ENCODE peak calls at places on chromosomes 6 and 20, in five cellular contexts. One of them, this sample, is unnamed.

GRCh38 chr6:24052632-24053031 is 73.4 kb upstream of the NRSN1 start:
- DNase-seq in astrocyte of the spinal cord: no peak
- DNase-seq in GM12891: no peak
- DNase-seq in GM23248: peak; percentile 4
- DNase-seq in left lung: no peak
- DNase-seq in this sample: no peak

GRCh38 chr6:38499697-38500096 is 140.0 kb downstream of the BTBD9 start:
- DNase-seq in GM12891: no peak
- DNase-seq in astrocyte of the spinal cord: no peak
- DNase-seq in GM23248: peak; percentile 26
- DNase-seq in left lung: no peak
- DNase-seq in this sample: no peak

GRCh38 chr6:12987783-12988182 is 271.2 kb downstream of the PHACTR1 start:
- DNase-seq in GM23248: no peak
- DNase-seq in astrocyte of the spinal cord: no peak
- DNase-seq in GM12891: no peak
- DNase-seq in left lung: no peak
- DNase-seq in this sample: no peak

GRCh38 chr6:125942677-125943527 is 13.7 kb upstream of the HINT3 start:
- DNase-seq in GM23248: peak; percentile 14
- DNase-seq in astrocyte of the spinal cord: no peak
- DNase-seq in left lung: no peak
- DNase-seq in GM12891: no peak
- DNase-seq in this sample: no peak

GRCh38 chr6:30258204-30258603 is 45.0 kb upstream of the TRIM26 start:
- DNase-seq in GM23248: no peak
- DNase-seq in astrocyte of the spinal cord: no peak
- DNase-seq in GM12891: no peak
- DNase-seq in left lung: no peak
- DNase-seq in this sample: no peak

GRCh38 chr20:22795897-22796296 is 211.5 kb upstream of the FOXA2 start:
- DNase-seq in GM12891: no peak
- DNase-seq in left lung: no peak
- DNase-seq in astrocyte of the spinal cord: peak; percentile 92
- DNase-seq in GM23248: peak; percentile 89
- DNase-seq in this sample: no peak

GRCh38 chr6:143677891-143678737 is at the start of gene PHACTR2:
- DNase-seq in astrocyte of the spinal cord: peak; percentile 84
- DNase-seq in left lung: peak; percentile 80
- DNase-seq in GM23248: peak; percentile 91
- DNase-seq in GM12891: peak; percentile 46
- DNase-seq in this sample: peak; percentile 79

GRCh38 chr20:35985789-35986188 is 17.4 kb downstream of the CNBD2 start:
- DNase-seq in astrocyte of the spinal cord: no peak
- DNase-seq in GM12891: no peak
- DNase-seq in left lung: no peak
- DNase-seq in GM23248: no peak
- DNase-seq in this sample: no peak

GRCh38 chr6:71967436-71967835 is 81.1 kb downstream of the RIMS1 start:
- DNase-seq in GM12891: no peak
- DNase-seq in astrocyte of the spinal cord: peak; percentile 64
- DNase-seq in GM23248: peak; percentile 83
- DNase-seq in left lung: no peak
- DNase-seq in this sample: no peak

GRCh38 chr6:71388068-71388744 is 99.6 kb downstream of the OGFRL1 start:
- DNase-seq in GM12891: no peak
- DNase-seq in left lung: no peak
- DNase-seq in GM23248: peak; percentile 33
- DNase-seq in astrocyte of the spinal cord: no peak
- DNase-seq in this sample: no peak

GRCh38 chr6:157339432-157339831 is 16.1 kb upstream of the TMEM242 start:
- DNase-seq in left lung: no peak
- DNase-seq in GM23248: no peak
- DNase-seq in GM12891: no peak
- DNase-seq in astrocyte of the spinal cord: no peak
- DNase-seq in this sample: no peak

GRCh38 chr6:20233007-20233730 is 20.9 kb upstream of the MBOAT1 start:
- DNase-seq in left lung: no peak
- DNase-seq in GM23248: no peak
- DNase-seq in GM12891: no peak
- DNase-seq in astrocyte of the spinal cord: no peak
- DNase-seq in this sample: no peak

GRCh38 chr6:170006524-170007467 is 255.4 kb downstream of the ERMARD start:
- DNase-seq in GM23248: no peak
- DNase-seq in GM12891: no peak
- DNase-seq in astrocyte of the spinal cord: no peak
- DNase-seq in left lung: no peak
- DNase-seq in this sample: no peak

GRCh38 chr6:162973141-162973872 is 245.5 kb downstream of the PACRG start:
- DNase-seq in left lung: no peak
- DNase-seq in GM23248: peak; percentile 2
- DNase-seq in GM12891: no peak
- DNase-seq in astrocyte of the spinal cord: peak; percentile 9
- DNase-seq in this sample: no peak

GRCh38 chr20:37275125-37275524 is 13.5 kb upstream of the GHRH start:
- DNase-seq in GM12891: no peak
- DNase-seq in GM23248: no peak
- DNase-seq in astrocyte of the spinal cord: no peak
- DNase-seq in left lung: no peak
- DNase-seq in this sample: peak; percentile 45

GRCh38 chr6:152426276-152426675 is 210.9 kb downstream of the SYNE1 start:
- DNase-seq in astrocyte of the spinal cord: no peak
- DNase-seq in left lung: no peak
- DNase-seq in GM23248: no peak
- DNase-seq in GM12891: no peak
- DNase-seq in this sample: no peak

GRCh38 chr6:170029416-170030283 is 261.2 kb downstream of the DLL1 start:
- DNase-seq in left lung: peak; percentile 24
- DNase-seq in astrocyte of the spinal cord: no peak
- DNase-seq in GM23248: no peak
- DNase-seq in GM12891: no peak
- DNase-seq in this sample: no peak